ENCODE peak calls at places on chromosomes 2 and 18, in six cellular contexts. X is RWPE1, Q is natural killer cell, K is HFF-Myc, D is AG10803, Z is spleen. N is an unnamed sample.

GRCh38 chr2:65320042-65320711 is 92.5 kb downstream of the ACTR2 start:
- DNase-seq in Z (no peak), D (peak), Q (no peak), K (peak), X (peak), N (no peak)

GRCh38 chr2:229164545-229165249 is 106.4 kb downstream of the PID1 start:
- DNase-seq in X (no peak), K (no peak), D (peak), Z (no peak), Q (no peak), N (no peak)

GRCh38 chr2:134375935-134376334 is 122.1 kb downstream of the MGAT5 start:
- DNase-seq in Z (no peak), K (peak), D (peak), Q (no peak), X (peak), N (no peak)

GRCh38 chr2:99707592-99707991 is 217.8 kb upstream of the REV1 start:
- DNase-seq in K (no peak), Z (no peak), D (peak), X (no peak), Q (no peak), N (no peak)

GRCh38 chr2:176385219-176385618 is 116.0 kb downstream of the MTX2 start:
- DNase-seq in Z (no peak), K (peak), X (no peak), Q (no peak), D (peak), N (no peak)

GRCh38 chr18:47801817-47802216 is 128.6 kb downstream of the SMAD2 start:
- DNase-seq in Z (no peak), K (no peak), D (no peak), Q (no peak), X (no peak), N (no peak)

GRCh38 chr18:22223263-22223960 is 54.0 kb downstream of the GATA6 start:
- DNase-seq in K (peak), D (peak), Z (no peak), X (peak), Q (no peak), N (no peak)

GRCh38 chr2:217662984-217663602 is 339.7 kb downstream of the TNS1 start:
- DNase-seq in D (peak), K (no peak), Z (no peak), X (no peak), Q (no peak), N (no peak)

GRCh38 chr2:233846387-233847247 is 7.7 kb downstream of the HJURP start:
- DNase-seq in D (no peak), Q (no peak), X (no peak), Z (no peak), K (no peak), N (peak)

GRCh38 chr2:240160291-240161086 is 20.0 kb upstream of the OTOS start:
- DNase-seq in X (no peak), D (no peak), Q (no peak), K (no peak), Z (peak), N (peak)

GRCh38 chr2:40168546-40168945 is 283.3 kb downstream of the SLC8A1 start:
- DNase-seq in K (no peak), Z (no peak), X (no peak), D (no peak), Q (no peak), N (no peak)

GRCh38 chr2:47401789-47402554 is 984 bp upstream of the MSH2 start:
- DNase-seq in Z (no peak), X (no peak), Q (no peak), D (no peak), K (no peak), N (peak)

GRCh38 chr18:57441395-57441794 is 6.2 kb downstream of the ONECUT2 start:
- DNase-seq in D (peak), Z (no peak), Q (no peak), K (no peak), X (no peak), N (no peak)

GRCh38 chr2:68971591-68972231 is 2.7 kb upstream of the GKN1 start:
- DNase-seq in D (peak), K (peak), Q (no peak), X (peak), Z (no peak), N (no peak)

GRCh38 chr18:49251451-49251850 is 209.0 kb downstream of the DYM start:
- DNase-seq in Z (no peak), K (no peak), Q (no peak), X (no peak), D (no peak), N (no peak)

GRCh38 chr2:27622921-27623384 is 5.9 kb downstream of the CCDC121 start:
- DNase-seq in K (no peak), D (peak), X (peak), Z (no peak), Q (no peak), N (no peak)

GRCh38 chr2:40384714-40385113 is 67.2 kb downstream of the SLC8A1 start:
- DNase-seq in Z (no peak), X (peak), K (no peak), D (peak), Q (no peak), N (no peak)

GRCh38 chr2:31193066-31193396 is 24.3 kb downstream of the CAPN14 start:
- DNase-seq in X (no peak), Z (no peak), D (no peak), Q (no peak), K (no peak), N (no peak)

GRCh38 chr2:47404356-47404755 is 1.4 kb downstream of the MSH2 start:
- DNase-seq in Z (no peak), D (no peak), X (no peak), K (no peak), Q (no peak), N (peak)

GRCh38 chr2:28869494-28870145 is 489 bp downstream of the TRMT61B start:
- DNase-seq in D (no peak), X (peak), Z (peak), Q (no peak), K (no peak), N (peak)

GRCh38 chr18:39341106-39341505 is 1775.5 kb upstream of the CELF4 start:
- DNase-seq in K (no peak), Q (no peak), D (no peak), Z (no peak), X (no peak), N (no peak)

GRCh38 chr2:62147610-62148301 is 48.2 kb upstream of the B3GNT2 start:
- DNase-seq in D (peak), X (peak), Q (no peak), Z (no peak), K (no peak), N (no peak)

GRCh38 chr18:58570360-58571064 is 58.4 kb downstream of the ALPK2 start:
- DNase-seq in D (peak), Z (no peak), X (no peak), Q (no peak), K (no peak), N (no peak)

GRCh38 chr2:182915369-182916326 is 49.2 kb upstream of the FRZB start:
- DNase-seq in Q (no peak), D (peak), Z (no peak), K (peak), X (peak), N (no peak)

GRCh38 chr2:47145466-47145865 is 9.6 kb downstream of the STPG4 start:
- DNase-seq in Q (no peak), D (no peak), K (no peak), Z (no peak), X (no peak), N (no peak)

GRCh38 chr2:86584164-86584913 is 21.1 kb upstream of the CHMP3 start:
- DNase-seq in X (no peak), Q (no peak), D (no peak), Z (no peak), K (no peak), N (no peak)

GRCh38 chr2:154623819-154624218 is 74.7 kb upstream of the KCNJ3 start:
- DNase-seq in K (peak), Q (no peak), X (peak), D (peak), Z (no peak), N (no peak)

GRCh38 chr2:174059875-174060226 is 94.7 kb upstream of the SP3 start:
- DNase-seq in Z (no peak), D (peak), X (no peak), Q (no peak), K (no peak), N (no peak)

GRCh38 chr2:224359569-224359968 is 42.3 kb downstream of the FAM124B start:
- DNase-seq in D (no peak), X (no peak), Q (no peak), K (no peak), Z (no peak), N (no peak)
- TF ChIP-seq CTCF in D (peak), X (no peak), Q (no peak), K (peak), Z (no peak), N (peak)

GRCh38 chr2:9333591-9334171 is 89.6 kb downstream of the ITGB1BP1 start:
- DNase-seq in Z (no peak), K (peak), Q (no peak), X (peak), D (peak), N (no peak)
- TF ChIP-seq CTCF in Z (no peak), K (peak), Q (no peak), X (peak), D (peak), N (peak)

GRCh38 chr2:127105656-127106456 is 1.1 kb downstream of the BIN1 start:
- DNase-seq in D (peak), K (no peak), X (peak), Z (peak), Q (no peak), N (peak)
- TF ChIP-seq CTCF in D (no peak), K (no peak), X (no peak), Z (no peak), Q (no peak), N (no peak)

GRCh38 chr18:2223394-2223793 is 347.9 kb downstream of the METTL4 start:
- DNase-seq in D (no peak), K (no peak), Z (no peak), Q (no peak), X (no peak), N (no peak)

GRCh38 chr18:2218101-2218500 is 353.2 kb downstream of the METTL4 start:
- DNase-seq in Z (no peak), X (no peak), D (no peak), K (no peak), Q (no peak), N (no peak)

GRCh38 chr18:2222270-2223185 is 348.8 kb downstream of the METTL4 start:
- DNase-seq in Q (no peak), K (no peak), X (no peak), D (no peak), Z (no peak), N (no peak)

DNA sequence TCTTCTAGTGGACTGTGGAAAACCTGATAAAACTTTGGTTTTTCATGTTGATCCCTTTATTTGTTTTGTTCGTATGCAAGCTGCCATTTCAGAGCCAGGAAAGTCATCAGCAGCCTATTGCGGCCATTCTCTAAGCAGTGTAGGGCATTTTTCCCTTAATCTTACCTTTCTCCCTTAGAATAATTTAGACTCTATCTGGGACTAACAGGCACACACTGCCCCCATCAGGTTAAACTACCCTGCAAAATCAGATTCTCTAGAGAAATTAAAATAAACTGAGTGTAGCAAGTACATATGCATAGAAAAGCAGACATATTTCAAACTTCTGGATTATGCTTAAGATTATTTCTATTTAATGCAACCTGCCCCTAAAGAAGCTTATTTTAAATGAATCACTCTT is 347.4 kb downstream of the METTL4 start:
- DNase-seq in X (peak), Z (no peak), Q (no peak), K (peak), D (peak), N (no peak)
- TF ChIP-seq CTCF in X (peak), Z (no peak), Q (no peak), K (peak), D (peak), N (peak)